ENCODE peak calls at places on chromosomes 1 and 21, in four cellular contexts. One of them, this sample, is unnamed. For H3K9me3, the result is how much of the 10 kb centered on the place peaks cover.

GRCh38 chr1:183281039-183281438 is 95.0 kb downstream of the LAMC2 start:
- DNase-seq in Panc1: no peak
- DNase-seq in CD8-positive, alpha-beta memory T cell: no peak
- DNase-seq in CD4-positive, CD25-positive, alpha-beta regulatory T cell: no peak
- DNase-seq in this sample: no peak

GRCh38 chr1:209387271-209387968 is 196.1 kb upstream of the CAMK1G start:
- DNase-seq in CD8-positive, alpha-beta memory T cell: no peak
- DNase-seq in Panc1: no peak
- DNase-seq in CD4-positive, CD25-positive, alpha-beta regulatory T cell: no peak
- DNase-seq in this sample: no peak

GRCh38 chr1:186953876-186954275 is 125.1 kb downstream of the PLA2G4A start:
- DNase-seq in Panc1: no peak
- DNase-seq in CD4-positive, CD25-positive, alpha-beta regulatory T cell: no peak
- DNase-seq in CD8-positive, alpha-beta memory T cell: no peak
- DNase-seq in this sample: no peak

GRCh38 chr1:186782791-186783190 is 46.0 kb upstream of the PLA2G4A start:
- DNase-seq in Panc1: no peak
- DNase-seq in CD4-positive, CD25-positive, alpha-beta regulatory T cell: no peak
- DNase-seq in CD8-positive, alpha-beta memory T cell: no peak
- DNase-seq in this sample: no peak

GRCh38 chr1:235614442-235614954 is 35.1 kb downstream of the GNG4 start:
- DNase-seq in CD8-positive, alpha-beta memory T cell: no peak
- DNase-seq in CD4-positive, CD25-positive, alpha-beta regulatory T cell: no peak
- DNase-seq in Panc1: no peak
- DNase-seq in this sample: no peak

GRCh38 chr1:32754282-32755097 is 51.9 kb upstream of the SYNC start:
- DNase-seq in Panc1: no peak
- DNase-seq in CD8-positive, alpha-beta memory T cell: peak
- DNase-seq in CD4-positive, CD25-positive, alpha-beta regulatory T cell: peak
- DNase-seq in this sample: no peak

GRCh38 chr1:197776348-197777082 is 1.2 kb upstream of the DENND1B start:
- DNase-seq in CD8-positive, alpha-beta memory T cell: peak
- DNase-seq in CD4-positive, CD25-positive, alpha-beta regulatory T cell: peak
- DNase-seq in Panc1: peak
- DNase-seq in this sample: no peak

GRCh38 chr1:59596432-59596831 is 218.3 kb upstream of the HOOK1 start:
- DNase-seq in CD4-positive, CD25-positive, alpha-beta regulatory T cell: no peak
- DNase-seq in CD8-positive, alpha-beta memory T cell: no peak
- DNase-seq in Panc1: no peak
- DNase-seq in this sample: no peak

GRCh38 chr1:246978281-246978680 is 29.6 kb downstream of the ZNF695 start:
- DNase-seq in CD8-positive, alpha-beta memory T cell: no peak
- DNase-seq in Panc1: no peak
- DNase-seq in CD4-positive, CD25-positive, alpha-beta regulatory T cell: no peak
- DNase-seq in this sample: no peak
- H3K9me3 ChIP-seq in CD8-positive, alpha-beta memory T cell: under half
- H3K9me3 ChIP-seq in Panc1: half or more
- H3K9me3 ChIP-seq in CD4-positive, CD25-positive, alpha-beta regulatory T cell: under half
- H3K9me3 ChIP-seq in this sample: under half

GRCh38 chr1:227632325-227632724 is 69.0 kb downstream of the ZNF678 start:
- DNase-seq in CD4-positive, CD25-positive, alpha-beta regulatory T cell: no peak
- DNase-seq in Panc1: no peak
- DNase-seq in CD8-positive, alpha-beta memory T cell: no peak
- DNase-seq in this sample: no peak

GRCh38 chr1:227635596-227635995 is 72.2 kb downstream of the ZNF678 start:
- DNase-seq in Panc1: no peak
- DNase-seq in CD4-positive, CD25-positive, alpha-beta regulatory T cell: no peak
- DNase-seq in CD8-positive, alpha-beta memory T cell: no peak
- DNase-seq in this sample: no peak
- H3K9me3 ChIP-seq in Panc1: under half
- H3K9me3 ChIP-seq in CD4-positive, CD25-positive, alpha-beta regulatory T cell: half or more
- H3K9me3 ChIP-seq in CD8-positive, alpha-beta memory T cell: under half
- H3K9me3 ChIP-seq in this sample: under half

GRCh38 chr1:85611856-85612255 is 31.3 kb downstream of the CCN1 start:
- DNase-seq in Panc1: peak
- DNase-seq in CD8-positive, alpha-beta memory T cell: no peak
- DNase-seq in CD4-positive, CD25-positive, alpha-beta regulatory T cell: no peak
- DNase-seq in this sample: no peak
- H3K9me3 ChIP-seq in Panc1: under half
- H3K9me3 ChIP-seq in CD8-positive, alpha-beta memory T cell: under half
- H3K9me3 ChIP-seq in CD4-positive, CD25-positive, alpha-beta regulatory T cell: under half
- H3K9me3 ChIP-seq in this sample: under half

DNA sequence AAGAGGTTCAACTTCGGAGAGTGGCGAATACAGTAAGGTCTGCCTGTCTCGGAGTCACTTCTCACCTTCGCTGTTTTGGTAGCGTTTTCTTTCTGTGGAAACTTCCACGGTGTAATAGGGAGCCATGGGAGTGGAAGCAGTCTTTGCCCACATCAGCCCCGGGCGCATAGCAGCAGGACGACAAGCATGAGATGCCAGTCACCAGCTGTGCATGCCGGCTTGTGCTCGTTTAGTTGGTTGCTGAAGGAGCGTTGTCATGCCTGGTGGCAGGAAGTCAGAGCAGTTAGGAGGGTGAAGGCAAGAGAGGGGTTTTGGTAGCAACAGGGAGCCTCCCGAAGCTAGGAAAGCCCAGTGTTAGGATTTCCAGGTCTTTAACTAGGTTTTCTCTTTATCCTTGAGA is 58.8 kb downstream of the MRPS6 start:
- DNase-seq in CD4-positive, CD25-positive, alpha-beta regulatory T cell: no peak
- DNase-seq in CD8-positive, alpha-beta memory T cell: no peak
- DNase-seq in Panc1: no peak
- DNase-seq in this sample: no peak
- H3K9me3 ChIP-seq in CD4-positive, CD25-positive, alpha-beta regulatory T cell: under half
- H3K9me3 ChIP-seq in CD8-positive, alpha-beta memory T cell: under half
- H3K9me3 ChIP-seq in Panc1: under half
- H3K9me3 ChIP-seq in this sample: under half

This sample was measured in T-helper 17 cell.